ENCODE peak calls at places on chromosomes 1 and 21, in nine cellular contexts. One of them, this sample, is unnamed.

GRCh38 chr1:83761084-83761760 is 237.7 kb downstream of the TTLL7 start:
- DNase-seq in BJ: no peak
- DNase-seq in fibroblast of lung: no peak
- DNase-seq in left ventricle myocardium inferior: no peak
- DNase-seq in endodermal cell: no peak
- DNase-seq in kidney glomerular epithelial cell: no peak
- DNase-seq in upper lobe of left lung: no peak
- DNase-seq in T-helper 2 cell: no peak
- DNase-seq in CD4-positive, alpha-beta T cell: no peak
- DNase-seq in this sample: no peak

GRCh38 chr21:39610705-39611104 is 2.0 kb upstream of the B3GALT5 start:
- DNase-seq in BJ: no peak
- DNase-seq in fibroblast of lung: peak
- DNase-seq in left ventricle myocardium inferior: no peak
- DNase-seq in endodermal cell: peak
- DNase-seq in kidney glomerular epithelial cell: peak
- DNase-seq in upper lobe of left lung: no peak
- DNase-seq in T-helper 2 cell: no peak
- DNase-seq in CD4-positive, alpha-beta T cell: no peak
- DNase-seq in this sample: no peak

GRCh38 chr1:213678348-213678747 is 309.4 kb upstream of the PROX1 start:
- DNase-seq in BJ: no peak
- DNase-seq in fibroblast of lung: no peak
- DNase-seq in left ventricle myocardium inferior: no peak
- DNase-seq in endodermal cell: no peak
- DNase-seq in kidney glomerular epithelial cell: no peak
- DNase-seq in upper lobe of left lung: no peak
- DNase-seq in T-helper 2 cell: no peak
- DNase-seq in CD4-positive, alpha-beta T cell: no peak
- DNase-seq in this sample: no peak

GRCh38 chr1:203127672-203128611 is at the start of gene ADORA1:
- DNase-seq in BJ: no peak
- DNase-seq in fibroblast of lung: peak
- DNase-seq in left ventricle myocardium inferior: peak
- DNase-seq in endodermal cell: peak
- DNase-seq in kidney glomerular epithelial cell: peak
- DNase-seq in upper lobe of left lung: peak
- DNase-seq in T-helper 2 cell: no peak
- DNase-seq in CD4-positive, alpha-beta T cell: no peak
- DNase-seq in this sample: no peak

GRCh38 chr1:161763522-161764098 is 2.5 kb upstream of the ATF6 start:
- DNase-seq in BJ: no peak
- DNase-seq in fibroblast of lung: no peak
- DNase-seq in left ventricle myocardium inferior: no peak
- DNase-seq in endodermal cell: peak
- DNase-seq in kidney glomerular epithelial cell: peak
- DNase-seq in upper lobe of left lung: no peak
- DNase-seq in T-helper 2 cell: no peak
- DNase-seq in CD4-positive, alpha-beta T cell: peak
- DNase-seq in this sample: no peak

GRCh38 chr1:228366062-228366850 is 40.4 kb downstream of the TRIM11 start:
- DNase-seq in BJ: no peak
- DNase-seq in fibroblast of lung: no peak
- DNase-seq in left ventricle myocardium inferior: no peak
- DNase-seq in endodermal cell: no peak
- DNase-seq in kidney glomerular epithelial cell: no peak
- DNase-seq in upper lobe of left lung: no peak
- DNase-seq in T-helper 2 cell: no peak
- DNase-seq in CD4-positive, alpha-beta T cell: no peak
- DNase-seq in this sample: no peak

GRCh38 chr1:26861889-26862371 is 1.0 kb upstream of the SFN start:
- DNase-seq in BJ: no peak
- DNase-seq in fibroblast of lung: no peak
- DNase-seq in left ventricle myocardium inferior: no peak
- DNase-seq in endodermal cell: no peak
- DNase-seq in kidney glomerular epithelial cell: peak
- DNase-seq in upper lobe of left lung: no peak
- DNase-seq in T-helper 2 cell: no peak
- DNase-seq in CD4-positive, alpha-beta T cell: no peak
- DNase-seq in this sample: no peak

GRCh38 chr1:9376886-9377333 is 84.2 kb downstream of the SPSB1 start:
- DNase-seq in BJ: no peak
- DNase-seq in fibroblast of lung: peak
- DNase-seq in left ventricle myocardium inferior: peak
- DNase-seq in endodermal cell: no peak
- DNase-seq in kidney glomerular epithelial cell: peak
- DNase-seq in upper lobe of left lung: no peak
- DNase-seq in T-helper 2 cell: no peak
- DNase-seq in CD4-positive, alpha-beta T cell: no peak
- DNase-seq in this sample: peak

GRCh38 chr1:162554258-162554657 is 7.3 kb upstream of the UAP1 start:
- DNase-seq in BJ: peak
- DNase-seq in fibroblast of lung: no peak
- DNase-seq in left ventricle myocardium inferior: no peak
- DNase-seq in endodermal cell: no peak
- DNase-seq in kidney glomerular epithelial cell: no peak
- DNase-seq in upper lobe of left lung: no peak
- DNase-seq in T-helper 2 cell: no peak
- DNase-seq in CD4-positive, alpha-beta T cell: no peak
- DNase-seq in this sample: no peak

GRCh38 chr1:115677172-115677542 is 35.4 kb downstream of the VANGL1 start:
- DNase-seq in BJ: no peak
- DNase-seq in fibroblast of lung: peak
- DNase-seq in left ventricle myocardium inferior: no peak
- DNase-seq in endodermal cell: no peak
- DNase-seq in kidney glomerular epithelial cell: peak
- DNase-seq in upper lobe of left lung: no peak
- DNase-seq in T-helper 2 cell: no peak
- DNase-seq in CD4-positive, alpha-beta T cell: no peak
- DNase-seq in this sample: no peak

GRCh38 chr1:30354410-30354809 is 369.0 kb downstream of the MATN1 start:
- DNase-seq in BJ: no peak
- DNase-seq in fibroblast of lung: no peak
- DNase-seq in left ventricle myocardium inferior: no peak
- DNase-seq in endodermal cell: peak
- DNase-seq in kidney glomerular epithelial cell: no peak
- DNase-seq in upper lobe of left lung: no peak
- DNase-seq in T-helper 2 cell: no peak
- DNase-seq in CD4-positive, alpha-beta T cell: no peak
- DNase-seq in this sample: no peak

GRCh38 chr1:203282720-203283542 is 22.4 kb upstream of the BTG2 start:
- DNase-seq in BJ: no peak
- DNase-seq in fibroblast of lung: no peak
- DNase-seq in left ventricle myocardium inferior: no peak
- DNase-seq in endodermal cell: no peak
- DNase-seq in kidney glomerular epithelial cell: peak
- DNase-seq in upper lobe of left lung: no peak
- DNase-seq in T-helper 2 cell: no peak
- DNase-seq in CD4-positive, alpha-beta T cell: no peak
- DNase-seq in this sample: no peak

GRCh38 chr1:26690576-26691031 is 5.2 kb upstream of the ARID1A start:
- DNase-seq in BJ: no peak
- DNase-seq in fibroblast of lung: peak
- DNase-seq in left ventricle myocardium inferior: no peak
- DNase-seq in endodermal cell: no peak
- DNase-seq in kidney glomerular epithelial cell: no peak
- DNase-seq in upper lobe of left lung: no peak
- DNase-seq in T-helper 2 cell: no peak
- DNase-seq in CD4-positive, alpha-beta T cell: no peak
- DNase-seq in this sample: no peak

GRCh38 chr1:41950820-41951219 is 32.1 kb upstream of the HIVEP3 start:
- DNase-seq in BJ: no peak
- DNase-seq in fibroblast of lung: peak
- DNase-seq in left ventricle myocardium inferior: no peak
- DNase-seq in endodermal cell: no peak
- DNase-seq in kidney glomerular epithelial cell: no peak
- DNase-seq in upper lobe of left lung: no peak
- DNase-seq in T-helper 2 cell: no peak
- DNase-seq in CD4-positive, alpha-beta T cell: no peak
- DNase-seq in this sample: no peak

GRCh38 chr1:159922499-159923202 is 2.7 kb downstream of the TAGLN2 start:
- DNase-seq in BJ: no peak
- DNase-seq in fibroblast of lung: peak
- DNase-seq in left ventricle myocardium inferior: peak
- DNase-seq in endodermal cell: peak
- DNase-seq in kidney glomerular epithelial cell: no peak
- DNase-seq in upper lobe of left lung: peak
- DNase-seq in T-helper 2 cell: no peak
- DNase-seq in CD4-positive, alpha-beta T cell: no peak
- DNase-seq in this sample: no peak

GRCh38 chr21:44865561-44866280 is 7.8 kb downstream of the PTTG1IP start:
- DNase-seq in BJ: no peak
- DNase-seq in fibroblast of lung: no peak
- DNase-seq in left ventricle myocardium inferior: no peak
- DNase-seq in endodermal cell: no peak
- DNase-seq in kidney glomerular epithelial cell: no peak
- DNase-seq in upper lobe of left lung: no peak
- DNase-seq in T-helper 2 cell: no peak
- DNase-seq in CD4-positive, alpha-beta T cell: no peak
- DNase-seq in this sample: no peak

GRCh38 chr1:147080671-147081394 is 91.4 kb downstream of the PRKAB2 start:
- DNase-seq in BJ: no peak
- DNase-seq in fibroblast of lung: no peak
- DNase-seq in left ventricle myocardium inferior: no peak
- DNase-seq in endodermal cell: peak
- DNase-seq in kidney glomerular epithelial cell: no peak
- DNase-seq in upper lobe of left lung: peak
- DNase-seq in T-helper 2 cell: no peak
- DNase-seq in CD4-positive, alpha-beta T cell: no peak
- DNase-seq in this sample: no peak

GRCh38 chr1:162740755-162741154 is 49.7 kb upstream of the HSD17B7 start:
- DNase-seq in BJ: no peak
- DNase-seq in fibroblast of lung: no peak
- DNase-seq in left ventricle myocardium inferior: no peak
- DNase-seq in endodermal cell: no peak
- DNase-seq in kidney glomerular epithelial cell: no peak
- DNase-seq in upper lobe of left lung: no peak
- DNase-seq in T-helper 2 cell: no peak
- DNase-seq in CD4-positive, alpha-beta T cell: no peak
- DNase-seq in this sample: no peak